ENCODE peak calls at places on chromosome 22, in four cellular contexts. H is dorsolateral prefrontal cortex, O is stomach, L is mammary epithelial cell. N is an unnamed sample.

GRCh38 chr22:44392446-44392921 is 79.7 kb upstream of the SHISAL1 start:
- DNase-seq in O (no peak), L (peak), H (peak), N (no peak)

GRCh38 chr22:16932577-16932976 is 75.4 kb downstream of the GAB4 start:
- DNase-seq in L (peak), O (no peak), H (no peak), N (peak)

GRCh38 chr22:47201996-47202818 is 439.8 kb downstream of the TBC1D22A start:
- DNase-seq in H (no peak), L (no peak), O (peak), N (no peak)

GRCh38 chr22:40310081-40310770 is 36.1 kb upstream of the ADSL start:
- DNase-seq in O (no peak), L (peak), H (no peak), N (no peak)

GRCh38 chr22:43996170-43996980 is 27.7 kb upstream of the PARVB start:
- DNase-seq in L (no peak), O (peak), H (peak), N (peak)

GRCh38 chr22:42863349-42863911 is 6.4 kb upstream of the ARFGAP3 start:
- DNase-seq in H (no peak), L (peak), O (no peak), N (no peak)

GRCh38 chr22:22440188-22440587 is 68.4 kb downstream of the ZNF280B start:
- DNase-seq in O (no peak), H (no peak), L (no peak), N (no peak)

GRCh38 chr22:27386186-27386585 is 415.4 kb downstream of the MN1 start:
- DNase-seq in L (peak), H (no peak), O (no peak), N (no peak)

GRCh38 chr22:45422237-45422983 is 8.9 kb downstream of the RIBC2 start:
- DNase-seq in H (no peak), O (no peak), L (no peak), N (no peak)

GRCh38 chr22:39960791-39961746 is 872 bp downstream of the TMA7B start:
- DNase-seq in H (no peak), L (peak), O (peak), N (peak)

GRCh38 chr22:33748714-33749113 is 171.6 kb downstream of the LARGE1 start:
- DNase-seq in L (no peak), H (no peak), O (no peak), N (no peak)

GRCh38 chr22:17951315-17951714 is 73.0 kb downstream of the MICAL3 start:
- DNase-seq in O (no peak), L (no peak), H (no peak), N (no peak)

GRCh38 chr22:23692598-23693291 is 1.9 kb downstream of the RGL4 start:
- DNase-seq in H (no peak), O (no peak), L (no peak), N (no peak)

GRCh38 chr22:27881404-27881803 is 37.7 kb downstream of the PITPNB start:
- DNase-seq in O (peak), L (no peak), H (peak), N (no peak)

GRCh38 chr22:43883012-43883661 is 8.7 kb downstream of the PNPLA5 start:
- DNase-seq in O (peak), H (peak), L (peak), N (no peak)

GRCh38 chr22:44181033-44181911 is 547 bp downstream of the PARVG start:
- DNase-seq in H (no peak), O (peak), L (no peak), N (no peak)

GRCh38 chr22:36252754-36253522 is at the start of gene APOL1:
- DNase-seq in O (peak), L (no peak), H (no peak), N (no peak)

GRCh38 chr22:23261900-23262450 is 81.7 kb downstream of the BCR start:
- DNase-seq in H (no peak), O (no peak), L (no peak), N (no peak)

GRCh38 chr22:45233827-45234226 is 6.9 kb downstream of the KIAA0930 start:
- DNase-seq in H (no peak), L (no peak), O (no peak), N (no peak)

GRCh38 chr22:44969817-44970216 is 40.0 kb downstream of the PHF21B start:
- DNase-seq in L (no peak), O (no peak), H (no peak), N (no peak)

GRCh38 chr22:35892192-35892591 is 136.4 kb downstream of the RBFOX2 start:
- DNase-seq in L (peak), O (no peak), H (no peak), N (no peak)

GRCh38 chr22:36585841-36586240 is 56.9 kb upstream of the EIF3D start:
- DNase-seq in L (peak), H (no peak), O (no peak), N (no peak)

GRCh38 chr22:47345025-47345424 is 582.6 kb downstream of the TBC1D22A start:
- DNase-seq in O (no peak), H (no peak), L (no peak), N (no peak)

GRCh38 chr22:31680764-31681624 is 19.0 kb upstream of the PISD start:
- DNase-seq in H (no peak), L (peak), O (no peak), N (no peak)

GRCh38 chr22:32717337-32718240 is 83.9 kb upstream of the TIMP3 start:
- DNase-seq in L (no peak), H (no peak), O (no peak), N (no peak)

GRCh38 chr22:46025973-46026906 is 49.3 kb upstream of the WNT7B start:
- DNase-seq in L (no peak), H (no peak), O (no peak), N (peak)

GRCh38 chr22:44538071-44538470 is 40.0 kb upstream of the RTL6 start:
- DNase-seq in O (no peak), H (no peak), L (peak), N (no peak)

GRCh38 chr22:50545522-50546325 is at the start of gene KLHDC7B:
- DNase-seq in H (no peak), L (no peak), O (no peak), N (no peak)

GRCh38 chr22:46660604-46661201 is 40.5 kb downstream of the GRAMD4 start:
- DNase-seq in H (no peak), O (peak), L (peak), N (peak)

GRCh38 chr22:17477401-17477833 is 85.9 kb upstream of the SLC25A18 start:
- DNase-seq in L (peak), H (no peak), O (no peak), N (peak)

GRCh38 chr22:40668611-40669390 is 10.5 kb upstream of the MCHR1 start:
- DNase-seq in H (no peak), L (peak), O (no peak), N (no peak)

GRCh38 chr22:22042599-22043295 is 60.2 kb upstream of the TOP3B start:
- DNase-seq in H (no peak), L (no peak), O (no peak), N (no peak)

GRCh38 chr22:45499746-45500145 is 2.9 kb upstream of the FBLN1 start:
- DNase-seq in O (no peak), L (no peak), H (no peak), N (peak)

GRCh38 chr22:32048069-32048468 is 5.0 kb downstream of the SLC5A1 start:
- DNase-seq in H (no peak), L (no peak), O (no peak), N (no peak)

GRCh38 chr22:35477911-35478582 is 62.6 kb upstream of the RASD2 start:
- DNase-seq in L (no peak), O (no peak), H (no peak), N (peak)

GRCh38 chr22:49415219-49415951 is 412.3 kb downstream of the BRD1 start:
- DNase-seq in O (no peak), H (no peak), L (no peak), N (no peak)
- TF ChIP-seq CTCF in O (no peak), H (no peak), L (no peak), N (no peak)

GRCh38 chr22:30175743-30176288 is 70.7 kb downstream of the LIF start:
- DNase-seq in L (no peak), H (no peak), O (no peak), N (no peak)

GRCh38 chr22:30181459-30182353 is 64.9 kb downstream of the LIF start:
- DNase-seq in L (no peak), O (no peak), H (no peak), N (no peak)

GRCh38 chr22:30180616-30181015 is 65.9 kb downstream of the LIF start:
- DNase-seq in L (no peak), H (no peak), O (no peak), N (no peak)

GRCh38 chr22:30176431-30176830 is 70.1 kb downstream of the LIF start:
- DNase-seq in H (no peak), L (peak), O (no peak), N (no peak)

DNA sequence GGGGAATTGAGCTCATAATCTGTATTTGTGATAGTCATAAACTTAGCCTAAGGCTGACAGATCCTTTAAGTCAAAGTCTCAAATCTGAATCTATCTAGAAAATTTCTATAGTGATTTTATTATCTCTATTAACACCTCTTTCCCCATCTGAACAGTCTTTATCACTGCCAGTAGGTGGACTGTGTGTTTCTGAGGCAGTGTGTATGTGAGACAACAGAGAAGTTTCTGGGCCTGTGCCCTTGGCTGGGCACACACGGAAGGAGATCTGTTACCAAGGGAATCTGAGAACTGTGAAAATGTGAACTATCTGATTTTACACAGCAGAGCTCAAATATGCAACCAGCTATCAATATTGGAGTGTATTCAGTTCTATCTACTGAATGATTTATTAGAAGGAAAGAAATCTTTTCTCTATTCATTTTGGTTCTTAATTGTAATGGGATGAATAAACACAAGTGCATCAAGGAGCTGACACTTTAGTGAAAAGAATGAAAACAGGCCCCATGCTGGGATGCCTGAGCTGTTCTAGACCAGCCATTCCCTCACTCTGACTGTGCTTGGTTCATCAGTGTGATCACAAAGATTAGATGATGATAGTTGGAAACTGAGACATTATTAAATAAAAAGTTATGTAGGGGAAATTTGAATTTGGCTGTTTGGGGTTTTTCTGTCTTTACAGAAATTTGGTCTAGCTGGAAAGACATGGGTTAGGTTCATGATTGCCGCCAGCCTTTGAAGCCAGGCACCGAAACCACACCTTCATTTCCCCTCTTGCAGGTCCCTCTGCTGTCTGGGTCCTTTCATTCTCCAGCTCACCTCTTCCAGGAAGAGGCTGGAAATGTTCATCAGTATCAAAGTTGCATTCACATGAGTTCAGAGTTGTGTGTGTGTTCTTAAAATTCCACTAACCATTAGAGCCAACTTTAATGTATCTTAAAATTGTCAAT is 68.1 kb downstream of the LIF start:
- DNase-seq in H (no peak), O (no peak), L (no peak), N (no peak)
- TF ChIP-seq CTCF in H (no peak), O (no peak), L (no peak), N (no peak)

GRCh38 chr22:19764636-19765476 is 4.3 kb downstream of the TBX1 start:
- DNase-seq in O (no peak), H (no peak), L (no peak), N (no peak)

GRCh38 chr22:19766235-19766505 is 5.6 kb downstream of the TBX1 start:
- DNase-seq in O (no peak), L (no peak), H (no peak), N (no peak)

GRCh38 chr22:19767427-19768380 is 7.1 kb downstream of the TBX1 start:
- DNase-seq in O (no peak), L (no peak), H (no peak), N (peak)

GRCh38 chr22:19765477-19766234 is 5.1 kb downstream of the TBX1 start:
- DNase-seq in O (no peak), H (no peak), L (no peak), N (no peak)

GRCh38 chr22:19766506-19767426 is 6.2 kb downstream of the TBX1 start:
- DNase-seq in O (peak), H (no peak), L (no peak), N (peak)
- TF ChIP-seq CTCF in O (no peak), H (no peak), L (peak), N (peak)

GRCh38 chr22:25235547-25236290 is 16.3 kb downstream of the CRYBB2 start:
- DNase-seq in L (peak), H (no peak), O (peak), N (peak)
- TF ChIP-seq CTCF in L (peak), H (peak), O (peak), N (peak)

GRCh38 chr22:20864186-20864908 is 5.5 kb downstream of the SNAP29 start:
- DNase-seq in L (no peak), H (no peak), O (no peak), N (peak)

GRCh38 chr22:20863356-20863755 is 4.5 kb downstream of the SNAP29 start:
- DNase-seq in H (no peak), L (no peak), O (no peak), N (no peak)

GRCh38 chr22:20866716-20867115 is 7.9 kb downstream of the SNAP29 start:
- DNase-seq in O (no peak), L (no peak), H (no peak), N (no peak)

GRCh38 chr22:20865869-20866445 is 7.2 kb downstream of the SNAP29 start:
- DNase-seq in H (no peak), O (peak), L (no peak), N (no peak)

GRCh38 chr22:20865331-20865730 is 6.5 kb downstream of the SNAP29 start:
- DNase-seq in H (no peak), O (no peak), L (no peak), N (no peak)
- TF ChIP-seq CTCF in H (no peak), O (no peak), L (no peak), N (no peak)

GRCh38 chr22:49149721-49150608 is 677.7 kb downstream of the BRD1 start:
- DNase-seq in L (no peak), H (no peak), O (no peak), N (no peak)

GRCh38 chr22:49147617-49148175 is 680.0 kb downstream of the BRD1 start:
- DNase-seq in L (no peak), O (no peak), H (no peak), N (no peak)

GRCh38 chr22:49150801-49151221 is 676.9 kb downstream of the BRD1 start:
- DNase-seq in L (no peak), O (peak), H (no peak), N (no peak)

GRCh38 chr22:49147171-49147570 is 680.5 kb downstream of the BRD1 start:
- DNase-seq in O (no peak), L (no peak), H (no peak), N (no peak)

GRCh38 chr22:49148895-49149418 is 678.7 kb downstream of the BRD1 start:
- DNase-seq in L (no peak), O (no peak), H (no peak), N (no peak)
- TF ChIP-seq CTCF in L (no peak), O (no peak), H (no peak), N (no peak)

GRCh38 chr22:38300197-38300945 is 16.9 kb downstream of the CSNK1E start:
- DNase-seq in L (no peak), H (no peak), O (no peak), N (no peak)

GRCh38 chr22:38296372-38296771 is 20.9 kb downstream of the CSNK1E start:
- DNase-seq in O (no peak), L (peak), H (no peak), N (no peak)

GRCh38 chr22:38299758-38300157 is 17.5 kb downstream of the CSNK1E start:
- DNase-seq in H (no peak), L (no peak), O (no peak), N (no peak)

GRCh38 chr22:38299001-38299651 is 18.1 kb downstream of the CSNK1E start:
- DNase-seq in O (no peak), L (peak), H (no peak), N (no peak)

DNA sequence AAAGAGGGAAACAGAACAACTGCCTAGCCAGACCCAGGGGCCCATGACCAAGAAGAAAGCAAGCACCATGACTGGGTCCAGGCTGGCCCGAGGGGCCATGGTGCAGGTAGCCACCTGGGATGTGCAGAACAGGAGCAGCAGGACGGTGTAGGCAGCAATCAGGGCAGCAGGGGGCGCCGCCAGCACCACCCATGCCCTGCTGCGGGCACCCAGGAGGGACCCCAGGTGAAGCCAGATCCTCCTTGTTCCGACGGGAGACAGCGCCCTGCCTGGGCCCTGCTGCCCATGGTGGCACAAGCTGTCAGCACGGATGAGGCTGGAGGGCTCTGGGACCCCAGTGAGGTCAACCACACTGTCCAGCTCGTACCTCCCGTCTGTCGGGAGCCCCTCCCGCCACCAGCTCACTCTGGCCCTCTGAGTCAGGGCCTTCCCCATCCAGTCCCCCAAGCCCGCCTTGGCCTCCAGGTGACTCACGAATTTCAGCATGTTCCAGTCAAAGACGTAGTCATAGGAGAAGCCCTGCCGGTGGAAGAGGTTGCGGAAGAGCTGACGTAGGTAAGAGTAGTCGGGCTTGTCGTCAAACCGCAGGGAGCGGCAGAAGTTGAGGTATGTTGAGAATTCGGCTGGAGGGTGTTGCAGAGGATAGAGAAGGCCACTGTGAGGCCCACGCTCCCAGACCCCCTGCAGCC is 18.8 kb downstream of the CSNK1E start:
- DNase-seq in L (peak), H (no peak), O (no peak), N (no peak)
- TF ChIP-seq CTCF in L (peak), H (peak), O (no peak), N (no peak)